ENCODE peak calls at places on chromosomes 6 and 20, in ten cellular contexts. O is activated naive CD4-positive, alpha-beta T cell treated with anti-CD3 and anti-CD28 coated beads, Interleukin-2, amount 10 ng/mL, durations not matched to agents 7 days and 5 days; S is NCI-H2081; V is Right ventricle myocardium superior; Z is NCI-H1092 treated with DMSO at 0.1 percent for 48 hours; E is frontal cortex; D is stimulated activated CD8-positive, alpha-beta memory T cell treated with anti-CD3 and anti-CD28 coated beads, Interleukin-2, amount 100 ng/mL, for 1 hour; B is brain microvascular endothelial cell; Y is dorsolateral prefrontal cortex; K is endothelial cell of umbilical vein. M is an unnamed sample.

GRCh38 chr20:37728635-37728983 is 34.8 kb downstream of the CTNNBL1 start:
- DNase-seq in K (no peak), S (no peak), Y (no peak), Z (no peak), D (no peak), B (no peak), V (no peak), O (no peak), E (no peak), M (no peak)

GRCh38 chr6:107690864-107691661 is 133.1 kb downstream of the SCML4 start:
- DNase-seq in O (no peak), V (no peak), B (peak), K (no peak), Z (no peak), Y (no peak), S (no peak), E (no peak), D (no peak), M (no peak)

GRCh38 chr6:144947398-144947976 is 662.4 kb downstream of the UTRN start:
- DNase-seq in E (no peak), V (no peak), B (no peak), Y (no peak), D (no peak), Z (no peak), S (no peak), K (no peak), O (no peak), M (no peak)

GRCh38 chr6:144449911-144450690 is 165.0 kb downstream of the UTRN start:
- DNase-seq in E (no peak), D (no peak), S (no peak), K (no peak), V (no peak), O (no peak), B (no peak), Y (no peak), Z (no peak), M (no peak)

GRCh38 chr6:42697268-42697655 is 25.1 kb downstream of the PRPH2 start:
- DNase-seq in D (no peak), O (no peak), B (no peak), Y (no peak), K (no peak), V (no peak), E (no peak), Z (no peak), S (no peak), M (no peak)

GRCh38 chr20:2301164-2301622 is 5.4 kb downstream of the TGM3 start:
- DNase-seq in V (peak), Y (no peak), Z (no peak), K (no peak), B (no peak), S (no peak), O (no peak), D (no peak), E (no peak), M (peak)

GRCh38 chr20:4563534-4563933 is 158.2 kb upstream of the PRND start:
- DNase-seq in D (no peak), K (peak), V (no peak), Z (no peak), E (no peak), O (peak), Y (no peak), B (peak), S (no peak), M (no peak)

GRCh38 chr6:35231563-35231962 is 17.8 kb downstream of the SCUBE3 start:
- DNase-seq in Z (no peak), Y (no peak), V (no peak), B (no peak), D (no peak), E (no peak), K (no peak), O (no peak), S (no peak), M (no peak)

GRCh38 chr20:63846128-63846771 is 15.0 kb upstream of the ABHD16B start:
- DNase-seq in S (no peak), E (no peak), Z (no peak), Y (no peak), O (no peak), K (no peak), V (peak), D (no peak), B (no peak), M (no peak)

GRCh38 chr20:36653456-36653855 is 7.5 kb upstream of the SLA2 start:
- DNase-seq in S (no peak), D (no peak), K (no peak), B (no peak), Y (no peak), E (no peak), V (no peak), Z (no peak), O (no peak), M (no peak)

GRCh38 chr6:48765352-48765961 is 654.5 kb upstream of the PTCHD4 start:
- DNase-seq in O (no peak), Y (no peak), V (no peak), S (peak), D (no peak), E (no peak), B (peak), K (peak), Z (peak), M (peak)

GRCh38 chr20:62598761-62599194 is 43.5 kb upstream of the SLCO4A1 start:
- DNase-seq in K (no peak), S (no peak), D (no peak), E (no peak), V (peak), B (no peak), Z (no peak), Y (no peak), O (no peak), M (no peak)

GRCh38 chr20:56795492-56795891 is 166.4 kb downstream of the TFAP2C start:
- DNase-seq in V (no peak), K (no peak), D (no peak), Z (no peak), B (no peak), Y (no peak), S (no peak), O (no peak), E (no peak), M (no peak)

GRCh38 chr6:117414770-117415169 is 11.0 kb downstream of the ROS1 start:
- DNase-seq in K (no peak), B (no peak), Z (no peak), O (no peak), S (peak), V (no peak), D (no peak), E (no peak), Y (no peak), M (no peak)

GRCh38 chr6:24919404-24919892 is 16.3 kb downstream of the RIPOR2 start:
- DNase-seq in K (no peak), E (no peak), Z (peak), S (peak), B (no peak), Y (no peak), V (no peak), D (no peak), O (no peak), M (no peak)

GRCh38 chr6:4370066-4370465 is 234.7 kb upstream of the ECI2 start:
- DNase-seq in K (peak), Z (no peak), V (no peak), Y (no peak), O (no peak), S (no peak), D (no peak), B (peak), E (no peak), M (no peak)

GRCh38 chr6:33926451-33926850 is 122.6 kb upstream of the MLN start:
- DNase-seq in D (no peak), Z (peak), E (no peak), B (no peak), O (no peak), V (no peak), S (peak), K (peak), Y (no peak), M (no peak)

GRCh38 chr6:131451330-131452195 is 121.5 kb upstream of the ARG1 start:
- DNase-seq in Y (no peak), Z (no peak), D (no peak), K (no peak), E (no peak), S (no peak), B (no peak), O (no peak), V (no peak), M (no peak)

GRCh38 chr6:129312865-129313264 is 397.1 kb downstream of the ARHGAP18 start:
- DNase-seq in S (no peak), V (no peak), Y (no peak), O (no peak), B (peak), E (no peak), D (no peak), Z (no peak), K (no peak), M (no peak)

GRCh38 chr6:95091823-95092436 is 485.4 kb upstream of the MANEA start:
- DNase-seq in B (peak), S (peak), K (peak), D (no peak), Z (peak), V (no peak), Y (no peak), E (no peak), O (no peak), M (peak)

GRCh38 chr6:3630258-3630828 is 121.2 kb downstream of the PXDC1 start:
- DNase-seq in D (no peak), S (no peak), Y (no peak), Z (no peak), O (no peak), K (no peak), B (no peak), E (no peak), V (no peak), M (no peak)

GRCh38 chr6:159700970-159701369 is 7.9 kb upstream of the SOD2 start:
- DNase-seq in E (no peak), V (no peak), Y (no peak), K (no peak), O (no peak), D (no peak), B (peak), S (no peak), Z (no peak), M (no peak)

GRCh38 chr6:27684264-27685211 is 211.6 kb upstream of the ZNF184 start:
- DNase-seq in O (peak), Y (no peak), S (peak), E (no peak), V (no peak), D (no peak), B (peak), K (peak), Z (peak), M (peak)

GRCh38 chr6:89438248-89438647 is 5.3 kb downstream of the ANKRD6 start:
- DNase-seq in D (no peak), O (no peak), E (no peak), V (no peak), K (no peak), B (no peak), S (no peak), Y (no peak), Z (no peak), M (no peak)

GRCh38 chr20:62243906-62244515 is 5.7 kb downstream of the OSBPL2 start:
- DNase-seq in D (no peak), E (no peak), K (no peak), Z (no peak), S (no peak), B (no peak), Y (no peak), V (no peak), O (no peak), M (no peak)

GRCh38 chr20:48631114-48632016 is 196.4 kb downstream of the PREX1 start:
- DNase-seq in D (no peak), E (no peak), O (no peak), B (peak), Z (no peak), Y (no peak), V (no peak), S (no peak), K (no peak), M (no peak)

GRCh38 chr6:36110863-36111262 is 19.4 kb upstream of the MAPK13 start:
- DNase-seq in S (no peak), B (no peak), O (no peak), Z (no peak), V (no peak), D (no peak), Y (no peak), K (no peak), E (no peak), M (no peak)

GRCh38 chr6:144953552-144954240 is 668.6 kb downstream of the UTRN start:
- DNase-seq in D (no peak), O (no peak), Y (no peak), E (no peak), V (no peak), B (peak), S (no peak), K (no peak), Z (no peak), M (no peak)

GRCh38 chr6:160226118-160226541 is 32.5 kb downstream of the SLC22A2 start:
- DNase-seq in B (peak), Y (no peak), E (no peak), D (no peak), V (no peak), O (no peak), K (no peak), Z (no peak), S (no peak), M (no peak)

GRCh38 chr20:57392512-57393271 is 1.5 kb downstream of the RBM38 start:
- DNase-seq in Z (no peak), Y (no peak), O (peak), K (no peak), D (peak), B (no peak), S (peak), V (peak), E (no peak), M (no peak)

GRCh38 chr6:33684428-33684896 is 27.0 kb downstream of the UQCC2 start:
- DNase-seq in V (no peak), B (no peak), Z (no peak), S (no peak), O (no peak), K (no peak), Y (no peak), D (no peak), E (no peak), M (no peak)

GRCh38 chr6:41367061-41367460 is 31.7 kb downstream of the NCR2 start:
- DNase-seq in K (no peak), Z (no peak), B (no peak), D (no peak), S (no peak), Y (no peak), E (no peak), O (no peak), V (no peak), M (no peak)